ENCODE peak calls at places on chromosomes 2 and 18, in seven cellular contexts. One of them, this sample, is unnamed.

GRCh38 chr2:122748552-122749011 is 993.1 kb downstream of the TSN start:
- DNase-seq in activated naive CD4-positive, alpha-beta T cell: no peak
- DNase-seq in activated T-helper 1 cell treated with anti-CD3 and anti-CD28 coated beads, Interleukin-2, amount 50 U/mL, for 16 hours: no peak
- DNase-seq in DMS53: peak; percentile 90
- DNase-seq in astrocyte: peak; percentile 47
- DNase-seq in ascending aorta: no peak
- DNase-seq in NCI-H774: no peak
- DNase-seq in this sample: no peak

GRCh38 chr2:46521215-46521683 is 41.9 kb downstream of the TMEM247 start:
- DNase-seq in activated naive CD4-positive, alpha-beta T cell: no peak
- DNase-seq in activated T-helper 1 cell treated with anti-CD3 and anti-CD28 coated beads, Interleukin-2, amount 50 U/mL, for 16 hours: no peak
- DNase-seq in DMS53: no peak
- DNase-seq in astrocyte: peak; percentile 54
- DNase-seq in ascending aorta: peak; percentile 51
- DNase-seq in NCI-H774: no peak
- DNase-seq in this sample: no peak

GRCh38 chr2:205889073-205889472 is 196.9 kb downstream of the INO80D start:
- DNase-seq in activated naive CD4-positive, alpha-beta T cell: no peak
- DNase-seq in activated T-helper 1 cell treated with anti-CD3 and anti-CD28 coated beads, Interleukin-2, amount 50 U/mL, for 16 hours: no peak
- DNase-seq in DMS53: peak; percentile 85
- DNase-seq in astrocyte: peak; percentile 57
- DNase-seq in ascending aorta: no peak
- DNase-seq in NCI-H774: peak; percentile 30
- DNase-seq in this sample: peak; percentile 24

GRCh38 chr18:66461344-66461743 is 142.5 kb downstream of the CDH19 start:
- DNase-seq in activated naive CD4-positive, alpha-beta T cell: no peak
- DNase-seq in activated T-helper 1 cell treated with anti-CD3 and anti-CD28 coated beads, Interleukin-2, amount 50 U/mL, for 16 hours: no peak
- DNase-seq in DMS53: no peak
- DNase-seq in astrocyte: no peak
- DNase-seq in ascending aorta: no peak
- DNase-seq in NCI-H774: no peak
- DNase-seq in this sample: no peak

GRCh38 chr2:242059566-242059965 is 190.0 kb downstream of the RTP5 start:
- DNase-seq in activated naive CD4-positive, alpha-beta T cell: no peak
- DNase-seq in activated T-helper 1 cell treated with anti-CD3 and anti-CD28 coated beads, Interleukin-2, amount 50 U/mL, for 16 hours: no peak
- DNase-seq in DMS53: no peak
- DNase-seq in astrocyte: no peak
- DNase-seq in ascending aorta: no peak
- DNase-seq in NCI-H774: no peak
- DNase-seq in this sample: no peak

GRCh38 chr2:225040862-225041209 is 1.4 kb downstream of the DOCK10 start:
- DNase-seq in activated naive CD4-positive, alpha-beta T cell: no peak
- DNase-seq in activated T-helper 1 cell treated with anti-CD3 and anti-CD28 coated beads, Interleukin-2, amount 50 U/mL, for 16 hours: peak; percentile 18
- DNase-seq in DMS53: no peak
- DNase-seq in astrocyte: no peak
- DNase-seq in ascending aorta: no peak
- DNase-seq in NCI-H774: no peak
- DNase-seq in this sample: no peak

GRCh38 chr2:165886487-165887146 is 67.0 kb downstream of the TTC21B start:
- DNase-seq in activated naive CD4-positive, alpha-beta T cell: no peak
- DNase-seq in activated T-helper 1 cell treated with anti-CD3 and anti-CD28 coated beads, Interleukin-2, amount 50 U/mL, for 16 hours: no peak
- DNase-seq in DMS53: peak; percentile 13
- DNase-seq in astrocyte: no peak
- DNase-seq in ascending aorta: no peak
- DNase-seq in NCI-H774: no peak
- DNase-seq in this sample: no peak

GRCh38 chr18:10291568-10291981 is 162.9 kb upstream of the APCDD1 start:
- DNase-seq in activated naive CD4-positive, alpha-beta T cell: no peak
- DNase-seq in activated T-helper 1 cell treated with anti-CD3 and anti-CD28 coated beads, Interleukin-2, amount 50 U/mL, for 16 hours: no peak
- DNase-seq in DMS53: no peak
- DNase-seq in astrocyte: no peak
- DNase-seq in ascending aorta: no peak
- DNase-seq in NCI-H774: no peak
- DNase-seq in this sample: no peak

GRCh38 chr2:12071343-12071742 is 324.9 kb downstream of the LPIN1 start:
- DNase-seq in activated naive CD4-positive, alpha-beta T cell: no peak
- DNase-seq in activated T-helper 1 cell treated with anti-CD3 and anti-CD28 coated beads, Interleukin-2, amount 50 U/mL, for 16 hours: no peak
- DNase-seq in DMS53: no peak
- DNase-seq in astrocyte: no peak
- DNase-seq in ascending aorta: no peak
- DNase-seq in NCI-H774: no peak
- DNase-seq in this sample: no peak

GRCh38 chr2:143397886-143398614 is 268.8 kb downstream of the ARHGAP15 start:
- DNase-seq in activated naive CD4-positive, alpha-beta T cell: no peak
- DNase-seq in activated T-helper 1 cell treated with anti-CD3 and anti-CD28 coated beads, Interleukin-2, amount 50 U/mL, for 16 hours: no peak
- DNase-seq in DMS53: no peak
- DNase-seq in astrocyte: peak; percentile 63
- DNase-seq in ascending aorta: no peak
- DNase-seq in NCI-H774: no peak
- DNase-seq in this sample: no peak

GRCh38 chr2:6855860-6856547 is 9.7 kb downstream of the CMPK2 start:
- DNase-seq in activated naive CD4-positive, alpha-beta T cell: no peak
- DNase-seq in activated T-helper 1 cell treated with anti-CD3 and anti-CD28 coated beads, Interleukin-2, amount 50 U/mL, for 16 hours: no peak
- DNase-seq in DMS53: peak; percentile 58
- DNase-seq in astrocyte: no peak
- DNase-seq in ascending aorta: no peak
- DNase-seq in NCI-H774: no peak
- DNase-seq in this sample: no peak

GRCh38 chr2:234904785-234905184 is 47.0 kb upstream of the SH3BP4 start:
- DNase-seq in activated naive CD4-positive, alpha-beta T cell: no peak
- DNase-seq in activated T-helper 1 cell treated with anti-CD3 and anti-CD28 coated beads, Interleukin-2, amount 50 U/mL, for 16 hours: no peak
- DNase-seq in DMS53: no peak
- DNase-seq in astrocyte: no peak
- DNase-seq in ascending aorta: no peak
- DNase-seq in NCI-H774: no peak
- DNase-seq in this sample: no peak

GRCh38 chr18:72541871-72542690 is 2.1 kb downstream of the CBLN2 start:
- DNase-seq in activated naive CD4-positive, alpha-beta T cell: no peak
- DNase-seq in activated T-helper 1 cell treated with anti-CD3 and anti-CD28 coated beads, Interleukin-2, amount 50 U/mL, for 16 hours: no peak
- DNase-seq in DMS53: peak; percentile 92
- DNase-seq in astrocyte: no peak
- DNase-seq in ascending aorta: no peak
- DNase-seq in NCI-H774: no peak
- DNase-seq in this sample: no peak

GRCh38 chr18:14959550-14959949 is 211.6 kb downstream of the ANKRD30B start:
- DNase-seq in activated naive CD4-positive, alpha-beta T cell: no peak
- DNase-seq in activated T-helper 1 cell treated with anti-CD3 and anti-CD28 coated beads, Interleukin-2, amount 50 U/mL, for 16 hours: no peak
- DNase-seq in DMS53: no peak
- DNase-seq in astrocyte: no peak
- DNase-seq in ascending aorta: no peak
- DNase-seq in NCI-H774: no peak
- DNase-seq in this sample: no peak

GRCh38 chr2:240958366-240959213 is 39.8 kb upstream of the SNED1 start:
- DNase-seq in activated naive CD4-positive, alpha-beta T cell: no peak
- DNase-seq in activated T-helper 1 cell treated with anti-CD3 and anti-CD28 coated beads, Interleukin-2, amount 50 U/mL, for 16 hours: no peak
- DNase-seq in DMS53: no peak
- DNase-seq in astrocyte: no peak
- DNase-seq in ascending aorta: no peak
- DNase-seq in NCI-H774: no peak
- DNase-seq in this sample: peak; percentile 15

GRCh38 chr2:42048318-42049251 is 764 bp downstream of the PKDCC start:
- DNase-seq in activated naive CD4-positive, alpha-beta T cell: no peak
- DNase-seq in activated T-helper 1 cell treated with anti-CD3 and anti-CD28 coated beads, Interleukin-2, amount 50 U/mL, for 16 hours: no peak
- DNase-seq in DMS53: peak; percentile 49
- DNase-seq in astrocyte: no peak
- DNase-seq in ascending aorta: no peak
- DNase-seq in NCI-H774: peak; percentile 7
- DNase-seq in this sample: no peak

GRCh38 chr2:233091595-233092375 is 31.6 kb downstream of the INPP5D start:
- DNase-seq in activated naive CD4-positive, alpha-beta T cell: no peak
- DNase-seq in activated T-helper 1 cell treated with anti-CD3 and anti-CD28 coated beads, Interleukin-2, amount 50 U/mL, for 16 hours: no peak
- DNase-seq in DMS53: no peak
- DNase-seq in astrocyte: no peak
- DNase-seq in ascending aorta: no peak
- DNase-seq in NCI-H774: no peak
- DNase-seq in this sample: no peak

GRCh38 chr2:41912766-41913165 is 135.1 kb upstream of the PKDCC start:
- DNase-seq in activated naive CD4-positive, alpha-beta T cell: no peak
- DNase-seq in activated T-helper 1 cell treated with anti-CD3 and anti-CD28 coated beads, Interleukin-2, amount 50 U/mL, for 16 hours: no peak
- DNase-seq in DMS53: no peak
- DNase-seq in astrocyte: no peak
- DNase-seq in ascending aorta: no peak
- DNase-seq in NCI-H774: no peak
- DNase-seq in this sample: no peak

GRCh38 chr18:51107082-51107481 is 77.1 kb downstream of the SMAD4 start:
- DNase-seq in activated naive CD4-positive, alpha-beta T cell: no peak
- DNase-seq in activated T-helper 1 cell treated with anti-CD3 and anti-CD28 coated beads, Interleukin-2, amount 50 U/mL, for 16 hours: no peak
- DNase-seq in DMS53: no peak
- DNase-seq in astrocyte: no peak
- DNase-seq in ascending aorta: no peak
- DNase-seq in NCI-H774: no peak
- DNase-seq in this sample: no peak

GRCh38 chr2:42049411-42050349 is 1.9 kb downstream of the PKDCC start:
- DNase-seq in activated naive CD4-positive, alpha-beta T cell: no peak
- DNase-seq in activated T-helper 1 cell treated with anti-CD3 and anti-CD28 coated beads, Interleukin-2, amount 50 U/mL, for 16 hours: no peak
- DNase-seq in DMS53: no peak
- DNase-seq in astrocyte: no peak
- DNase-seq in ascending aorta: no peak
- DNase-seq in NCI-H774: no peak
- DNase-seq in this sample: no peak

This sample was measured in breast epithelium.